ENCODE peak calls at places on chromosomes 16 and 17, in eight cellular contexts. F is GM10248; M is amniotic epithelial cell; X is A549; E is cardiac septum; R is HT-29; B is CD8-positive, alpha-beta memory T cell; C is ACHN. T is an unnamed sample.

GRCh38 chr17:10620823-10621222 is 36.3 kb downstream of the MYH3 start:
- DNase-seq in F (no peak), M (no peak), X (no peak), E (no peak), R (no peak), B (no peak), C (peak; percentile 49), T (no peak)

GRCh38 chr17:62652251-62653001 is 25.0 kb downstream of the MRC2 start:
- DNase-seq in F (no peak), M (no peak), X (peak; percentile 48), E (no peak), R (no peak), B (peak; percentile 18), C (peak; percentile 67), T (no peak)

GRCh38 chr16:69107311-69107962 is 2.0 kb downstream of the HAS3 start:
- DNase-seq in F (no peak), M (no peak), X (no peak), E (no peak), R (no peak), B (no peak), C (peak; percentile 68), T (no peak)

GRCh38 chr17:29577778-29578211 is 9.3 kb downstream of the TP53I13 start:
- DNase-seq in F (no peak), M (no peak), X (no peak), E (no peak), R (no peak), B (no peak), C (no peak), T (no peak)

GRCh38 chr16:86597880-86598606 is 19.7 kb downstream of the FOXL1 start:
- DNase-seq in F (no peak), M (peak; percentile 36), X (no peak), E (no peak), R (no peak), B (no peak), C (no peak), T (no peak)

GRCh38 chr17:78875331-78875730 is 27.7 kb downstream of the CEP295NL start:
- DNase-seq in F (no peak), M (no peak), X (no peak), E (no peak), R (no peak), B (no peak), C (no peak), T (no peak)

GRCh38 chr16:50747206-50747956 is 5.5 kb downstream of the CYLD start:
- DNase-seq in F (peak; percentile 40), M (no peak), X (no peak), E (no peak), R (peak; percentile 24), B (peak; percentile 59), C (peak; percentile 32), T (no peak)

GRCh38 chr16:24189941-24190340 is 66.2 kb upstream of the CACNG3 start:
- DNase-seq in F (no peak), M (no peak), X (no peak), E (no peak), R (no peak), B (no peak), C (no peak), T (no peak)

GRCh38 chr16:4393243-4393606 is 21.6 kb downstream of the VASN start:
- DNase-seq in F (no peak), M (no peak), X (no peak), E (no peak), R (peak; percentile 58), B (no peak), C (no peak), T (no peak)

GRCh38 chr16:12833939-12834338 is 30.3 kb upstream of the CPPED1 start:
- DNase-seq in F (no peak), M (no peak), X (peak; percentile 54), E (no peak), R (no peak), B (no peak), C (peak; percentile 77), T (no peak)

GRCh38 chr17:49633250-49633649 is 44.6 kb downstream of the SPOP start:
- DNase-seq in F (no peak), M (no peak), X (no peak), E (no peak), R (no peak), B (no peak), C (no peak), T (no peak)

GRCh38 chr17:28917029-28917428 is 14.2 kb upstream of the DHRS13 start:
- DNase-seq in F (no peak), M (no peak), X (no peak), E (no peak), R (no peak), B (no peak), C (no peak), T (no peak)

GRCh38 chr16:29663020-29663828 is at the start of gene SPN:
- DNase-seq in F (peak; percentile 84), M (no peak), X (no peak), E (no peak), R (no peak), B (peak; percentile 22), C (no peak), T (no peak)

GRCh38 chr16:70018254-70018653 is 67.1 kb downstream of the CLEC18A start:
- DNase-seq in F (peak; percentile 8), M (peak; percentile 26), X (peak; percentile 10), E (no peak), R (peak; percentile 54), B (peak; percentile 57), C (peak; percentile 45), T (no peak)

GRCh38 chr17:58339775-58340622 is 11.4 kb upstream of the TSPOAP1 start:
- DNase-seq in F (no peak), M (no peak), X (no peak), E (peak; percentile 49), R (no peak), B (no peak), C (no peak), T (no peak)

GRCh38 chr16:78538919-78539318 is 439.5 kb downstream of the WWOX start:
- DNase-seq in F (no peak), M (no peak), X (no peak), E (no peak), R (no peak), B (no peak), C (no peak), T (no peak)

GRCh38 chr16:49183911-49184310 is 97.7 kb downstream of the CBLN1 start:
- DNase-seq in F (peak; percentile 23), M (no peak), X (peak; percentile 5), E (no peak), R (peak; percentile 49), B (no peak), C (peak; percentile 51), T (no peak)

GRCh38 chr16:76345093-76345735 is 68.0 kb downstream of the CNTNAP4 start:
- DNase-seq in F (no peak), M (peak; percentile 74), X (no peak), E (no peak), R (no peak), B (no peak), C (no peak), T (peak; percentile 43)

GRCh38 chr16:86085161-86085611 is 186.2 kb downstream of the IRF8 start:
- DNase-seq in F (no peak), M (no peak), X (no peak), E (peak; percentile 66), R (no peak), B (no peak), C (no peak), T (no peak)

GRCh38 chr17:38704645-38705522 is at the start of gene MLLT6:
- DNase-seq in F (peak; percentile 71), M (peak; percentile 75), X (peak; percentile 81), E (peak; percentile 89), R (peak; percentile 93), B (peak; percentile 78), C (peak; percentile 85), T (peak; percentile 73)

GRCh38 chr17:8063761-8064589 is 23.5 kb downstream of the ALOX12B start:
- DNase-seq in F (no peak), M (no peak), X (no peak), E (no peak), R (no peak), B (no peak), C (no peak), T (no peak)

GRCh38 chr17:17186051-17186450 is 20.1 kb downstream of the PLD6 start:
- DNase-seq in F (peak; percentile 60), M (peak; percentile 17), X (no peak), E (no peak), R (peak; percentile 53), B (no peak), C (no peak), T (no peak)

GRCh38 chr16:81711609-81712329 is 67.3 kb upstream of the PLCG2 start:
- DNase-seq in F (no peak), M (peak; percentile 95), X (peak; percentile 92), E (no peak), R (peak; percentile 61), B (no peak), C (peak; percentile 91), T (peak; percentile 52)